ENCODE peak calls at places on chromosomes 7 and 10, in eight cellular contexts. K, T, L, Z, E, X, W and J are unnamed samples.
A peak's percentile ranks its signal among the peaks of the same experiment; 100 is the strongest.

GRCh38 chr10:86686972-86687371 is 18.7 kb downstream of the LDB3 start:
- DNase-seq in L (no peak), K (no peak), W (no peak), E (no peak), Z (no peak), T (no peak), X (no peak), J (no peak)

GRCh38 chr10:91316486-91316885 is 93.7 kb upstream of the HECTD2 start:
- DNase-seq in L (no peak), Z (no peak), X (no peak), W (no peak), T (no peak), E (no peak), K (no peak), J (no peak)

GRCh38 chr7:102287465-102288146 is 938 bp downstream of the SH2B2 start:
- DNase-seq in E (no peak), L (no peak), K (peak; percentile 58), Z (peak; percentile 70), X (peak; percentile 48), W (no peak), T (peak; percentile 35), J (peak; percentile 51)

GRCh38 chr10:90480466-90480865 is 377.4 kb downstream of the HTR7 start:
- DNase-seq in T (no peak), Z (no peak), L (no peak), K (no peak), E (no peak), X (no peak), W (no peak), J (no peak)

GRCh38 chr7:158133515-158134271 is 453.9 kb downstream of the PTPRN2 start:
- DNase-seq in K (no peak), T (no peak), X (peak; percentile 31), Z (no peak), L (no peak), W (no peak), E (no peak), J (no peak)

GRCh38 chr7:29199776-29200175 is 5.2 kb downstream of the CHN2 start:
- DNase-seq in K (no peak), L (no peak), T (no peak), Z (no peak), W (no peak), X (no peak), E (no peak), J (no peak)

GRCh38 chr7:46554688-46555422 is 633.8 kb upstream of the IGFBP3 start:
- DNase-seq in L (no peak), T (peak; percentile 19), K (no peak), X (no peak), E (no peak), W (no peak), Z (no peak), J (no peak)

GRCh38 chr10:62980697-62981495 is 152.2 kb upstream of the NRBF2 start:
- DNase-seq in Z (no peak), X (no peak), L (no peak), K (no peak), E (no peak), T (peak; percentile 99), W (no peak), J (no peak)

GRCh38 chr7:88301924-88302323 is 4.8 kb downstream of the STEAP4 start:
- DNase-seq in T (no peak), K (no peak), X (no peak), W (no peak), Z (no peak), L (no peak), E (no peak), J (no peak)

GRCh38 chr10:98790817-98791216 is 344.1 kb upstream of the HPS1 start:
- DNase-seq in Z (peak; percentile 13), K (no peak), W (no peak), T (peak; percentile 20), L (no peak), X (no peak), E (no peak), J (no peak)

GRCh38 chr7:31651800-31652326 is 35.2 kb upstream of the PPP1R17 start:
- DNase-seq in W (no peak), X (no peak), Z (no peak), E (no peak), T (no peak), L (no peak), K (no peak), J (no peak)

GRCh38 chr7:31651234-31651633 is 35.8 kb upstream of the PPP1R17 start:
- DNase-seq in Z (no peak), X (no peak), W (no peak), L (no peak), E (no peak), T (no peak), K (no peak), J (no peak)

GRCh38 chr7:31642681-31643115 is 44.3 kb upstream of the PPP1R17 start:
- DNase-seq in E (no peak), K (no peak), Z (no peak), X (no peak), L (no peak), T (no peak), W (no peak), J (no peak)

GRCh38 chr7:31646969-31647368 is 40.0 kb upstream of the PPP1R17 start:
- DNase-seq in K (no peak), T (no peak), L (no peak), W (no peak), E (no peak), Z (no peak), X (no peak), J (no peak)

DNA sequence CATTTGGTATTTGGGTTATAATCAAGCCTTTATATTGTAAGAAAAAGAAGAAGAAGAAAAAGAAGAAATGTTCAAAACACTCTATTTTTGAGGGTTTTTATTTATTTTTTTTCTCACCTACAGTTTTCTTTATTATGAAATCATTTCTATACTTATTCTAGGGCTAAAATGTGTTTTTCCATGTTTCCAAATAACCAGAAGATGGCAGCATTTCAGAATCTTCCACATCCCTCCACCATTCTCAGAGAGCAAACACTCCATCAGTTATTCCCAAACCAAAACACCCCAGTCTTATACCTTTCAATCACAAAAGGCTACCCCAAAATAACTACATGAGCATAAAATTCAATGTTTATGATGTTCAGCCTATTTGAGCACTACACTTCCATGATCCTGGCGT is 38.7 kb upstream of the PPP1R17 start:
- DNase-seq in W (no peak), L (no peak), E (no peak), T (peak; percentile 15), Z (no peak), K (no peak), X (no peak), J (no peak)
- TF ChIP-seq CTCF in W (peak; percentile 52), L (no peak), E (no peak), T (peak; percentile 43), Z (no peak), K (no peak), X (no peak), J (no peak)

DNA sequence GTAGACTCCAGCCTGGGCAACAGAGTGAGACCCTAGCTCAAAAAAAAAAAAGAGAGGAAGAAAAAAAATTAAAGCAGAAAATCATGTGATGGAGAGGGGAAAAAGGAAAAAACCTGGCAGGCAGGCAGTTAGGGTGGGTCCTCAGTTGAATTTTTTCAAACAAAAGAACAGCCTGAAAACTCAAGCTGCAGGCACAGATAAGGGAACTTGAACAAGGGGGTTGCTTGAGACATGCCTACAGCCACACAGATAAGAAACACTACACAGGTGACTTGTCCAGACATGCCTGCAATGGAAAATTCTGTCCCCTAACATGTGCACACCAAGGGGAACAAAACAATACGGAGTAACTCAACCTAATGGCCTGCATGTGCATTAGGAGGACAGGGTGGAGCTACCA is 19.2 kb downstream of the VIM start:
- DNase-seq in E (no peak), T (no peak), K (no peak), X (no peak), W (no peak), L (no peak), Z (no peak), J (no peak)
- TF ChIP-seq CTCF in E (no peak), T (no peak), K (no peak), X (no peak), W (no peak), L (no peak), Z (no peak), J (no peak)

GRCh38 chr7:93092757-93093370 is 24.9 kb downstream of the SAMD9 start:
- DNase-seq in L (no peak), T (peak; percentile 46), Z (peak; percentile 62), W (no peak), E (peak; percentile 12), K (no peak), X (no peak), J (no peak)
- TF ChIP-seq CTCF in L (no peak), T (peak; percentile 64), Z (peak; percentile 48), W (peak; percentile 33), E (no peak), K (no peak), X (no peak), J (no peak)

GRCh38 chr7:33530664-33531063 is 374.7 kb upstream of the BMPER start:
- DNase-seq in E (no peak), Z (no peak), W (no peak), K (no peak), T (no peak), X (no peak), L (no peak), J (no peak)
- TF ChIP-seq CTCF in E (no peak), Z (no peak), W (no peak), K (no peak), T (peak; percentile 33), X (no peak), L (no peak), J (no peak)

GRCh38 chr7:127239814-127240213 is 12.9 kb downstream of the GRM8 start:
- DNase-seq in W (no peak), Z (peak; percentile 20), L (no peak), X (peak; percentile 50), K (no peak), T (no peak), E (no peak), J (no peak)
- TF ChIP-seq CTCF in W (peak; percentile 22), Z (peak; percentile 46), L (no peak), X (peak; percentile 44), K (no peak), T (peak; percentile 27), E (peak; percentile 37), J (no peak)

GRCh38 chr7:108569381-108570145 is at the start of the genes DNAJB9 and THAP5:
- DNase-seq in T (peak; percentile 98), E (peak; percentile 98), L (peak; percentile 98), K (peak; percentile 99), W (peak; percentile 96), X (peak; percentile 99), Z (peak; percentile 100), J (peak; percentile 97)
- TF ChIP-seq CTCF in T (no peak), E (no peak), L (no peak), K (no peak), W (no peak), X (no peak), Z (no peak), J (no peak)

GRCh38 chr10:75403144-75404022 is 1.8 kb upstream of the ZNF503 start:
- DNase-seq in K (no peak), X (peak; percentile 64), L (no peak), T (peak; percentile 65), Z (no peak), E (peak; percentile 60), W (peak; percentile 66), J (no peak)

GRCh38 chr10:75402486-75403143 is 1.1 kb upstream of the ZNF503 start:
- DNase-seq in X (peak; percentile 52), T (peak; percentile 91), W (peak; percentile 57), E (peak; percentile 38), K (no peak), L (no peak), Z (no peak), J (no peak)

GRCh38 chr10:75400163-75400768 is 1.3 kb downstream of the ZNF503 start:
- DNase-seq in L (no peak), W (peak; percentile 27), X (no peak), T (no peak), E (no peak), Z (no peak), K (no peak), J (no peak)

GRCh38 chr10:75400769-75401568 is 595 bp downstream of the ZNF503 start:
- DNase-seq in Z (peak; percentile 40), K (no peak), T (peak; percentile 48), E (peak; percentile 71), X (peak; percentile 59), L (no peak), W (peak; percentile 54), J (no peak)

GRCh38 chr10:75401569-75402485 is at the start of gene ZNF503:
- DNase-seq in Z (peak; percentile 84), T (peak; percentile 100), L (no peak), E (peak; percentile 93), K (no peak), X (peak; percentile 94), W (peak; percentile 90), J (no peak)
- TF ChIP-seq CTCF in Z (no peak), T (peak; percentile 24), L (no peak), E (no peak), K (no peak), X (no peak), W (peak; percentile 18), J (no peak)